ENCODE peak calls at places on chromosomes 11 and 22, in eight cellular contexts. E is neural progenitor cell, N is hepatocyte, L is left ventricle myocardium inferior, S is K562, B is AG09309, X is HFF-Myc, O is AG10803. W is an unnamed sample.

GRCh38 chr22:42711895-42712837 is 8.5 kb downstream of the A4GALT start:
- DNase-seq in N (no peak), O (no peak), L (no peak), B (no peak), E (no peak), X (no peak), S (no peak), W (peak; percentile 65)

GRCh38 chr22:27420817-27421361 is 380.7 kb downstream of the MN1 start:
- DNase-seq in X (peak; percentile 63), N (peak; percentile 60), L (peak; percentile 84), E (no peak), O (peak; percentile 97), S (no peak), B (peak; percentile 67), W (no peak)

GRCh38 chr22:37623075-37624016 is 14.7 kb downstream of the GGA1 start:
- DNase-seq in N (peak; percentile 83), S (peak; percentile 72), B (no peak), X (no peak), L (peak; percentile 66), O (peak; percentile 40), E (peak; percentile 86), W (peak; percentile 70)

GRCh38 chr11:77141034-77141433 is 13.0 kb downstream of the MYO7A start:
- DNase-seq in X (no peak), E (no peak), B (peak; percentile 27), L (no peak), O (no peak), S (no peak), N (peak; percentile 63), W (no peak)

GRCh38 chr11:111162306-111162705 is 83.2 kb upstream of the POU2AF2 start:
- DNase-seq in N (no peak), O (peak; percentile 18), E (no peak), B (no peak), X (no peak), S (no peak), L (no peak), W (no peak)

GRCh38 chr11:12469451-12469850 is 92.1 kb downstream of the PARVA start:
- DNase-seq in N (peak; percentile 30), L (no peak), E (no peak), O (peak; percentile 70), B (no peak), X (no peak), S (no peak), W (no peak)

GRCh38 chr22:26542831-26543230 is 30.6 kb upstream of the TFIP11 start:
- DNase-seq in O (no peak), L (no peak), X (no peak), S (no peak), B (no peak), N (no peak), E (no peak), W (no peak)

GRCh38 chr11:85682330-85683305 is 3.4 kb downstream of the CCDC89 start:
- DNase-seq in S (peak; percentile 16), L (peak; percentile 81), E (no peak), B (no peak), X (no peak), N (no peak), O (peak; percentile 61), W (peak; percentile 60)

GRCh38 chr11:128691802-128692749 is 1.8 kb upstream of the FLI1 start:
- DNase-seq in E (peak; percentile 63), L (no peak), X (no peak), S (no peak), O (no peak), N (no peak), B (no peak), W (no peak)

GRCh38 chr22:49150801-49151221 is 676.9 kb downstream of the BRD1 start:
- DNase-seq in X (no peak), L (no peak), B (no peak), E (no peak), S (no peak), O (no peak), N (no peak), W (no peak)

GRCh38 chr22:36928826-36929535 is 15.6 kb downstream of the CSF2RB start:
- DNase-seq in S (no peak), N (no peak), O (no peak), L (no peak), E (no peak), B (no peak), X (no peak), W (no peak)

GRCh38 chr11:129701706-129702105 is 113.9 kb upstream of the TMEM45B start:
- DNase-seq in O (no peak), L (no peak), N (no peak), X (no peak), E (no peak), B (no peak), S (peak; percentile 5), W (no peak)

GRCh38 chr11:110801328-110801727 is 89.1 kb upstream of the ARHGAP20 start:
- DNase-seq in N (no peak), B (no peak), O (no peak), S (no peak), X (no peak), E (no peak), L (no peak), W (no peak)

GRCh38 chr11:41398175-41398574 is 61.3 kb downstream of the LRRC4C start:
- DNase-seq in O (no peak), B (no peak), N (peak; percentile 22), S (no peak), L (no peak), X (no peak), E (no peak), W (no peak)

GRCh38 chr11:2814751-2815150 is 70.8 kb downstream of the CDKN1C start:
- DNase-seq in S (no peak), B (no peak), O (no peak), L (peak; percentile 9), X (no peak), E (no peak), N (no peak), W (no peak)

GRCh38 chr11:15104166-15104565 is 10.6 kb upstream of the INSC start:
- DNase-seq in O (peak; percentile 12), S (no peak), B (no peak), N (no peak), X (no peak), E (no peak), L (no peak), W (no peak)

GRCh38 chr11:62608776-62609175 is 3.8 kb downstream of the EML3 start:
- DNase-seq in S (no peak), O (no peak), E (no peak), B (no peak), L (no peak), X (no peak), N (no peak), W (no peak)

DNA sequence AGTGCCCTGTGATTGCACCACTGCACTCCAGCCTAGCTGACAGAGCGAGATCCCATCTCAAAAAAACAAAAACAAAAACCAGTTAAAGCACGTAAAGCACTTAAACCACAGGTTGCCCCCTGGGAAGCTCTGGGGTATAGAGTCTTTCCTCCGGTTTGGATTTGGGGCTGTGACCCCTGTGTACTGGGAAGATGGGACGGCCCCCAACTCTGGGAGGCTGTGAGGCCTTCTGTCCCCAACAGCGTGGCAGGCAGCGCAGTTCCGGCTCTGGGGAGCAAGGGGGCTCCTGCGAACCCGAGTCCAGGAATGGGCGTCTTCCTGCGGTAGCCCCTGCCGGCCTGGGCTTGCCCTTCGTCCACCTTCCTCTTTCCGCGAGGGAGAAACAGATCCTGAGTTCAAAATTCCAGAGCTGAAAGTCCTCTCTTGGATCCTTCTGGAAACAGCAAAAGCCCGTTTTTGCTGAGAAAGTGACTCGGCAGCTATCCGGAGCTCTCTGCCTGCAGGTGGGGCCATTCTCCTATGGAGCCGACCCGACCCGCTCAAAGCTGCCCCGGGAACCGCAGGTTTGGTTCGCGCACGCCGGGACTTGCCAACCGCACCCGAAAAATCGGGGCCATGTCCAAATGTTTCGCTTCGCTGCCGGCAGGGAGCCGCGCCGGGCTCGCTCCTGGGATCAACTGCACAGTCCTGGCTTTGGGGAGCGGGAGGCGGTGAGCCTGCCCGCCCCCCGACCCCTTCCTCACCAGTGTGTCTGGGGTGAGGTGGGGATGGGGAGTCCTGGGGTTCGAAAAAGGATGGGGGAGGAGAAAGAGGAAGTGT is 36.3 kb upstream of the POLA2 start:
- DNase-seq in E (peak; percentile 81), X (no peak), L (peak; percentile 58), N (peak; percentile 78), O (peak; percentile 54), S (peak; percentile 80), B (peak; percentile 16), W (peak; percentile 68)
- TF ChIP-seq CTCF in E (peak; percentile 60), X (peak; percentile 59), L (peak; percentile 56), N (peak; percentile 56), O (peak; percentile 55), S (peak; percentile 85), B (peak; percentile 63), W (peak; percentile 61)

GRCh38 chr11:119342362-119343130 is 1.9 kb upstream of the C1QTNF5 start:
- DNase-seq in O (no peak), X (no peak), N (no peak), L (no peak), B (no peak), S (no peak), E (no peak), W (no peak)

GRCh38 chr11:119339581-119340334 is 925 bp downstream of the C1QTNF5 start:
- DNase-seq in X (no peak), S (peak; percentile 93), E (peak; percentile 94), O (peak; percentile 62), N (peak; percentile 87), L (peak; percentile 81), B (no peak), W (no peak)

GRCh38 chr11:119342023-119342300 is 1.3 kb upstream of the C1QTNF5 start:
- DNase-seq in N (no peak), O (no peak), S (no peak), B (no peak), L (no peak), X (no peak), E (no peak), W (no peak)

GRCh38 chr11:119340335-119341221 is at the start of gene C1QTNF5:
- DNase-seq in O (peak; percentile 84), B (no peak), N (peak; percentile 78), S (peak; percentile 35), L (peak; percentile 91), X (no peak), E (peak; percentile 66), W (no peak)

GRCh38 chr11:119341222-119342022 is 739 bp upstream of the C1QTNF5 start:
- DNase-seq in X (no peak), B (no peak), S (no peak), O (no peak), L (no peak), E (no peak), N (no peak), W (no peak)
- H3K4me3 ChIP-seq in X (no peak overlapping the region), B (no peak overlapping the region), S (no peak overlapping the region), O (peak overlapping the region; percentile 71), L (peak overlapping the region; percentile 77), E (peak overlapping the region; percentile 77), N (no peak overlapping the region), W (no peak overlapping the region)

DNA sequence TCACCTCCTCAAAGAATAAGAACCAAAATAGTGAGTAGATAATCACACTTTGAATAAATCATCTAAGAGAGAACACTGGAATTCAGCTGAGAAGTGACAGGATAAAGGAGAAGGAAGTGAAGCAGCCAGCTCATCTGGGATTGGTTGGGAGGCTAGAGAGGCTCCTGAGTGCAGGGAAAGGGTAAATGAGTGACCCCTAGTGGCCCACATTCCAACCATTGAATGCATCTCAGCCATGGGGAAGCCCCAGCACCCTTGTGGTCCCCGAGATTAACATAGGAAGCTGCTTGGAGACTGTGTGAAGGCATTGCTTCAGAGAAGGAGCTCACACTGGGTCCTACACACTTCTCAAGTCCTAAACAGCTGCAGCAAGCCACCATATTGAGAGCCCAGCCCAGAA is 82.3 kb downstream of the JRKL start:
- DNase-seq in S (no peak), N (no peak), X (no peak), E (no peak), O (no peak), B (no peak), L (no peak), W (peak; percentile 27)
- TF ChIP-seq CTCF in S (no peak), N (no peak), X (no peak), E (no peak), O (no peak), B (no peak), L (no peak), W (peak; percentile 37)

GRCh38 chr11:36890841-36891240 is 292.8 kb upstream of the RAG2 start:
- DNase-seq in N (no peak), B (no peak), S (no peak), O (no peak), L (no peak), X (no peak), E (no peak), W (no peak)
- H3K4me3 ChIP-seq in N (no peak overlapping the region), B (no peak overlapping the region), S (no peak overlapping the region), O (no peak overlapping the region), L (no peak overlapping the region), X (no peak overlapping the region), E (no peak overlapping the region), W (no peak overlapping the region)

W was measured in GM12865.